ENCODE peak calls at places on chromosome 21, in four cellular contexts. E, D, U and C are unnamed samples.

GRCh38 chr21:41507521-41508414 is at the start of gene TMPRSS2:
- DNase-seq in E (peak; percentile 88), D (no peak), U (no peak), C (peak; percentile 60)

GRCh38 chr21:32426066-32426465 is 13.6 kb downstream of the EVA1C start:
- DNase-seq in E (no peak), D (no peak), U (no peak), C (no peak)

GRCh38 chr21:15616864-15617574 is 112.8 kb upstream of the USP25 start:
- DNase-seq in E (no peak), D (no peak), U (peak; percentile 3), C (no peak)

GRCh38 chr21:37742532-37742931 is 173.7 kb downstream of the KCNJ6 start:
- DNase-seq in E (no peak), D (no peak), U (peak; percentile 4), C (no peak)

GRCh38 chr21:20276377-20276776 is 721.8 kb upstream of the NCAM2 start:
- DNase-seq in E (no peak), D (no peak), U (no peak), C (no peak)

GRCh38 chr21:37278199-37278598 is 11.1 kb upstream of the VPS26C start:
- DNase-seq in E (no peak), D (no peak), U (no peak), C (no peak)

GRCh38 chr21:20302084-20302483 is 696.1 kb upstream of the NCAM2 start:
- DNase-seq in E (no peak), D (no peak), U (no peak), C (no peak)

GRCh38 chr21:31988492-31989285 is 115.9 kb downstream of the HUNK start:
- DNase-seq in E (no peak), D (no peak), U (peak; percentile 32), C (no peak)

GRCh38 chr21:34526618-34527290 is 14.7 kb upstream of the KCNE1 start:
- DNase-seq in E (peak; percentile 62), D (peak; percentile 31), U (peak; percentile 100), C (peak; percentile 42)

GRCh38 chr21:41868062-41868710 is 11.0 kb downstream of the PRDM15 start:
- DNase-seq in E (no peak), D (no peak), U (peak; percentile 12), C (no peak)

GRCh38 chr21:15039607-15040299 is 25.0 kb downstream of the NRIP1 start:
- DNase-seq in E (no peak), D (no peak), U (no peak), C (no peak)

GRCh38 chr21:33373451-33373850 is 29.8 kb upstream of the IFNGR2 start:
- DNase-seq in E (no peak), D (no peak), U (no peak), C (no peak)

GRCh38 chr21:44893948-44894656 is 20.6 kb upstream of the PTTG1IP start:
- DNase-seq in E (peak; percentile 16), D (no peak), U (no peak), C (no peak)

GRCh38 chr21:27683292-27683691 is 716.4 kb upstream of the ADAMTS5 start:
- DNase-seq in E (no peak), D (no peak), U (no peak), C (no peak)

GRCh38 chr21:44983421-44984206 is 43.8 kb downstream of the SLX9 start:
- DNase-seq in E (peak; percentile 29), D (no peak), U (no peak), C (no peak)

GRCh38 chr21:43921979-43922945 is 57.2 kb downstream of the AGPAT3 start:
- DNase-seq in E (no peak), D (peak; percentile 39), U (peak; percentile 26), C (no peak)

GRCh38 chr21:41156128-41156527 is 11.8 kb upstream of the BACE2 start:
- DNase-seq in E (no peak), D (no peak), U (no peak), C (no peak)

GRCh38 chr21:21230672-21231071 is 232.5 kb downstream of the NCAM2 start:
- DNase-seq in E (no peak), D (no peak), U (peak; percentile 24), C (no peak)

GRCh38 chr21:32524010-32524719 is 61.2 kb downstream of the TCP10L start:
- DNase-seq in E (no peak), D (no peak), U (peak; percentile 83), C (no peak)

GRCh38 chr21:42406201-42406601 is 2.5 kb downstream of the UBASH3A start:
- DNase-seq in E (no peak), D (peak; percentile 53), U (no peak), C (no peak)

GRCh38 chr21:32298148-32298559 is 501 bp upstream of the MRAP start:
- DNase-seq in E (no peak), D (no peak), U (peak; percentile 25), C (no peak)

GRCh38 chr21:34669149-34669879 is 520 bp downstream of the CLIC6 start:
- DNase-seq in E (peak; percentile 70), D (no peak), U (no peak), C (peak; percentile 51)

GRCh38 chr21:40143822-40144525 is 276.7 kb downstream of the PCP4 start:
- DNase-seq in E (no peak), D (no peak), U (peak; percentile 18), C (peak; percentile 69)